ENCODE peak calls at places on chromosome 4, in four cellular contexts. O, G, X and K are unnamed samples.

GRCh38 chr4:119212964-119213606 is 572 bp downstream of the USP53 start:
- DNase-seq in O (peak; percentile 93), G (peak; percentile 78), X (peak; percentile 90), K (peak; percentile 70)

GRCh38 chr4:147969573-147969972 is 237.7 kb downstream of the ARHGAP10 start:
- DNase-seq in O (no peak), G (no peak), X (no peak), K (no peak)

GRCh38 chr4:30536231-30536630 is 183.9 kb upstream of the PCDH7 start:
- DNase-seq in O (no peak), G (peak; percentile 21), X (no peak), K (peak; percentile 1)

GRCh38 chr4:40152642-40153041 is 44.2 kb upstream of the RHOH start:
- DNase-seq in O (no peak), G (no peak), X (no peak), K (no peak)

GRCh38 chr4:15563871-15564270 is 91.3 kb downstream of the FBXL5 start:
- DNase-seq in O (no peak), G (no peak), X (no peak), K (no peak)

GRCh38 chr4:132101526-132101925 is 1047.6 kb upstream of the PCDH10 start:
- DNase-seq in O (no peak), G (no peak), X (no peak), K (no peak)

GRCh38 chr4:156939801-156940200 is 31.8 kb downstream of the PDGFC start:
- DNase-seq in O (no peak), G (no peak), X (no peak), K (peak; percentile 53)

GRCh38 chr4:188976644-188977115 is 837.4 kb downstream of the TRIML1 start:
- DNase-seq in O (no peak), G (peak; percentile 50), X (peak; percentile 84), K (peak; percentile 12)

GRCh38 chr4:15781427-15782095 is 3.4 kb downstream of the CD38 start:
- DNase-seq in O (no peak), G (no peak), X (no peak), K (no peak)

GRCh38 chr4:2871466-2871865 is 27.8 kb downstream of the ADD1 start:
- DNase-seq in O (no peak), G (no peak), X (no peak), K (no peak)

GRCh38 chr4:87012265-87012953 is 77.6 kb downstream of the AFF1 start:
- DNase-seq in O (no peak), G (no peak), X (no peak), K (no peak)

GRCh38 chr4:140726776-140727500 is 29.2 kb downstream of the TBC1D9 start:
- DNase-seq in O (no peak), G (peak; percentile 58), X (no peak), K (no peak)

GRCh38 chr4:54958236-54958635 is 167.2 kb downstream of the KDR start:
- DNase-seq in O (no peak), G (no peak), X (no peak), K (no peak)

GRCh38 chr4:149719357-149719756 is 96.3 kb downstream of the IQCM start:
- DNase-seq in O (no peak), G (no peak), X (no peak), K (no peak)

GRCh38 chr4:161143375-161143774 is 1020.4 kb downstream of the FSTL5 start:
- DNase-seq in O (no peak), G (no peak), X (no peak), K (no peak)
- H3K4me1 ChIP-seq in O (no peaks in the 10 kb centered on the region), G (no peaks in the 10 kb centered on the region), X (no peaks in the 10 kb centered on the region), K (no peaks in the 10 kb centered on the region)

GRCh38 chr4:10413177-10413576 is 44.0 kb downstream of the ZNF518B start:
- DNase-seq in O (no peak), G (no peak), X (no peak), K (no peak)
- H3K4me1 ChIP-seq in O (no peaks in the 10 kb centered on the region), G (no peaks in the 10 kb centered on the region), X (no peaks in the 10 kb centered on the region), K (peaks cover 5% of the 10 kb centered on the region)

DNA sequence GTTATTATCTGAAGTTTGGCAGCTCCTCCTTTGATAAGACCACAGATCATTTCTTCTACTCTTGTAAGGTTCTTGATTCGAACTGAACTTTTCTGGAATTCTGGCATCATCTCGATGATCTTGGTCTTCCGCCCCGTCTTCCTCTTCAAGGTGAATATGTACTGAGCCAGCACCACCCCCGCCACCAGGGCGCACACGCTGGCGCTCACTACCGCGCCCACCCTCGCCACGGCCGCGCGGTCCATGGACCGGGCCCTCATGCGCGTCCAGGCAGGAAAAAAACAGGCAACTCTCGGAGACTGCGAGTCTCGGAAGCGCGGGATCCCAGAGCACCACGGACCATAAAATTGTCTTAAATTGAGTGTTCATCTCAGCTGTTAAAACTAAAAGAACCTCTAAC is 458.4 kb upstream of the NDST3 start:
- DNase-seq in O (no peak), G (no peak), X (no peak), K (no peak)
- H3K4me1 ChIP-seq in O (no peaks in the 10 kb centered on the region), G (peaks cover 6% of the 10 kb centered on the region), X (no peaks in the 10 kb centered on the region), K (no peaks in the 10 kb centered on the region)

DNA sequence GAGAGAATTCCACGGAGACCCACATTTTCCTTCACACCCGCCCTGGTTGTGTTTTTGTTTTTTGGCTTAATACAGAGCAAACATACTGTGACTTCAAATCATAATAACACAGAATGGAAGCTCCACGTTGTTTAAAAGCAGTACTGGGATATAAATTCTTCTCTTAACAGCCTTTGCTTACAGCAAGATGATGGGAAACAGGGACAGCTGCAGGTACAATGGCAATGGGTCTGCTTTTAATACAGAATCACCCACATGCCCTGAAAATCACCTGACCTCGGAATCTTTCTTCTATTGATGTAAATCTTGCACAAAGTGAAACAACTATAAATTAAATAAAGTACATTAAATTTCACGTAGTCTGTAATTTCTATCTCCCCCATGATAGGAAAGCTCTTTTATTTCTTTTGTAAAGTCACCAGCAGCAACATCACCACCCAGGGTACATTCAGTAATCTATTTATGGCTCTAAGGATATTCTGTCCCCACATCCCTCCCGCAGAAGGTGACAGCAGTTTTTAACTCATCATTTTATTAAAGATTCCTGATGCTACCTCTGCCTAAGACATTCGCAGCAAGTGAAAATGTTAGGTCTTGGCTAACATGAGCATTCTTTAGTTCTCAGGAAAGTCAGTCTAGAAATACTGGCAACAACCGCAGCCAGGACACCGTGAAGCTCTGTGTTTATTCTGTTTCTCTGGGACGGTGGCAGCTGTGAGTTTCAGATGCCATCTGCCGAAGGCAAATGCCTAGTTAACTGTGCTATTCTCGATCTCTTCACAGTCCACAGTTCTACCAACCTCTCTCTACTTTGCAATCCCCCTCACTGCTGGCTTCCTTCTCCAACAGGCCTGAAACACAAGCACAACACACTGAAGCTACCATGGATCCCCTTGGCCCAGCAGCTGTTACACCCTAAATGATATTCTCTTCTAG is 119.1 kb downstream of the ZNF827 start:
- DNase-seq in O (no peak), G (no peak), X (no peak), K (no peak)
- H3K4me1 ChIP-seq in O (no peaks in the 10 kb centered on the region), G (no peaks in the 10 kb centered on the region), X (peaks cover 36% of the 10 kb centered on the region), K (peaks cover 4% of the 10 kb centered on the region)